ENCODE peak calls at places on chromosomes 5 and 9, in four cellular contexts. One of them, this sample, is unnamed.

GRCh38 chr5:91438871-91439270 is 55.8 kb upstream of the ARRDC3 start:
- DNase-seq in H9: peak; percentile 56
- DNase-seq in H1: no peak
- DNase-seq in mesendoderm: peak; percentile 51
- DNase-seq in this sample: no peak

GRCh38 chr9:116933251-116933650 is 246.1 kb downstream of the TRIM32 start:
- DNase-seq in H9: no peak
- DNase-seq in H1: no peak
- DNase-seq in mesendoderm: no peak
- DNase-seq in this sample: no peak

GRCh38 chr5:109102291-109102690 is 307.5 kb downstream of the PJA2 start:
- DNase-seq in H9: no peak
- DNase-seq in H1: no peak
- DNase-seq in mesendoderm: no peak
- DNase-seq in this sample: no peak

GRCh38 chr9:113247640-113248039 is 26.3 kb downstream of the SLC31A1 start:
- DNase-seq in H9: no peak
- DNase-seq in H1: no peak
- DNase-seq in mesendoderm: no peak
- DNase-seq in this sample: no peak

GRCh38 chr9:120210301-120210700 is 369.7 kb downstream of the CDK5RAP2 start:
- DNase-seq in H9: no peak
- DNase-seq in H1: no peak
- DNase-seq in mesendoderm: no peak
- DNase-seq in this sample: no peak

GRCh38 chr9:10026585-10026984 is 586.2 kb downstream of the PTPRD start:
- DNase-seq in H9: no peak
- DNase-seq in H1: no peak
- DNase-seq in mesendoderm: no peak
- DNase-seq in this sample: no peak

GRCh38 chr9:32554107-32554506 is 1.7 kb upstream of the TOPORS start:
- DNase-seq in H9: no peak
- DNase-seq in H1: no peak
- DNase-seq in mesendoderm: no peak
- DNase-seq in this sample: peak; percentile 29

GRCh38 chr5:36607114-36607561 is 732 bp downstream of the SLC1A3 start:
- DNase-seq in H9: no peak
- DNase-seq in H1: no peak
- DNase-seq in mesendoderm: peak; percentile 81
- DNase-seq in this sample: peak; percentile 30

GRCh38 chr9:90515550-90515949 is 127.1 kb downstream of the DIRAS2 start:
- DNase-seq in H9: no peak
- DNase-seq in H1: no peak
- DNase-seq in mesendoderm: no peak
- DNase-seq in this sample: no peak

GRCh38 chr9:22238809-22239684 is 207.6 kb upstream of the DMRTA1 start:
- DNase-seq in H9: no peak
- DNase-seq in H1: no peak
- DNase-seq in mesendoderm: peak; percentile 84
- DNase-seq in this sample: peak; percentile 63

GRCh38 chr5:61123145-61123544 is 39.1 kb downstream of the SMIM15 start:
- DNase-seq in H9: no peak
- DNase-seq in H1: no peak
- DNase-seq in mesendoderm: no peak
- DNase-seq in this sample: no peak

GRCh38 chr5:180130876-180131740 is 59.5 kb upstream of the RNF130 start:
- DNase-seq in H9: no peak
- DNase-seq in H1: no peak
- DNase-seq in mesendoderm: no peak
- DNase-seq in this sample: no peak

GRCh38 chr5:8993031-8993430 is 552.8 kb downstream of the SEMA5A start:
- DNase-seq in H9: no peak
- DNase-seq in H1: no peak
- DNase-seq in mesendoderm: peak; percentile 54
- DNase-seq in this sample: no peak

GRCh38 chr5:150412319-150413175 is at the start of gene CD74:
- DNase-seq in H9: peak; percentile 81
- DNase-seq in H1: peak; percentile 84
- DNase-seq in mesendoderm: peak; percentile 72
- DNase-seq in this sample: peak; percentile 20

GRCh38 chr5:168047043-168047668 is 244.3 kb upstream of the WWC1 start:
- DNase-seq in H9: peak; percentile 84
- DNase-seq in H1: peak; percentile 78
- DNase-seq in mesendoderm: peak; percentile 89
- DNase-seq in this sample: peak; percentile 22

GRCh38 chr5:999724-1000123 is 8.9 kb upstream of the NKD2 start:
- DNase-seq in H9: no peak
- DNase-seq in H1: no peak
- DNase-seq in mesendoderm: no peak
- DNase-seq in this sample: no peak

GRCh38 chr5:150469718-150470470 is 20.4 kb upstream of the RPS14 start:
- DNase-seq in H9: no peak
- DNase-seq in H1: no peak
- DNase-seq in mesendoderm: peak; percentile 67
- DNase-seq in this sample: peak; percentile 98

GRCh38 chr9:134338394-134339182 is 12.3 kb downstream of the RXRA start:
- DNase-seq in H9: no peak
- DNase-seq in H1: no peak
- DNase-seq in mesendoderm: no peak
- DNase-seq in this sample: no peak

GRCh38 chr5:113212244-113212920 is 222.4 kb downstream of the TSSK1B start:
- DNase-seq in H9: no peak
- DNase-seq in H1: no peak
- DNase-seq in mesendoderm: no peak
- DNase-seq in this sample: peak; percentile 73

GRCh38 chr5:27608992-27609391 is 570.6 kb upstream of the CDH9 start:
- DNase-seq in H9: no peak
- DNase-seq in H1: no peak
- DNase-seq in mesendoderm: no peak
- DNase-seq in this sample: no peak

GRCh38 chr9:21412109-21412508 is 3.2 kb downstream of the IFNA8 start:
- DNase-seq in H9: no peak
- DNase-seq in H1: no peak
- DNase-seq in mesendoderm: no peak
- DNase-seq in this sample: no peak

GRCh38 chr5:123819818-123820217 is 307.8 kb downstream of the CSNK1G3 start:
- DNase-seq in H9: no peak
- DNase-seq in H1: no peak
- DNase-seq in mesendoderm: no peak
- DNase-seq in this sample: peak; percentile 93

GRCh38 chr5:129410488-129410887 is 49.6 kb upstream of the ADAMTS19 start:
- DNase-seq in H9: peak; percentile 56
- DNase-seq in H1: no peak
- DNase-seq in mesendoderm: peak; percentile 95
- DNase-seq in this sample: no peak

GRCh38 chr9:5870691-5871090 is 20.0 kb upstream of the MLANA start:
- DNase-seq in H9: no peak
- DNase-seq in H1: no peak
- DNase-seq in mesendoderm: no peak
- DNase-seq in this sample: no peak

GRCh38 chr5:78308689-78309088 is 14.2 kb upstream of the AP3B1 start:
- DNase-seq in H9: no peak
- DNase-seq in H1: no peak
- DNase-seq in mesendoderm: no peak
- DNase-seq in this sample: no peak

GRCh38 chr9:80213613-80214012 is 641.8 kb downstream of the TLE4 start:
- DNase-seq in H9: no peak
- DNase-seq in H1: no peak
- DNase-seq in mesendoderm: no peak
- DNase-seq in this sample: no peak

GRCh38 chr5:92760550-92760949 is 820.5 kb downstream of the NR2F1-AS1 start:
- DNase-seq in H9: no peak
- DNase-seq in H1: no peak
- DNase-seq in mesendoderm: no peak
- DNase-seq in this sample: no peak

GRCh38 chr9:134391319-134392231 is 65.3 kb downstream of the RXRA start:
- DNase-seq in H9: no peak
- DNase-seq in H1: no peak
- DNase-seq in mesendoderm: no peak
- DNase-seq in this sample: no peak

GRCh38 chr5:36610629-36611028 is 4.2 kb downstream of the SLC1A3 start:
- DNase-seq in H9: no peak
- DNase-seq in H1: no peak
- DNase-seq in mesendoderm: no peak
- DNase-seq in this sample: no peak

GRCh38 chr9:130394320-130394719 is 50.4 kb upstream of the ASS1 start:
- DNase-seq in H9: no peak
- DNase-seq in H1: no peak
- DNase-seq in mesendoderm: no peak
- DNase-seq in this sample: no peak
- H2BK15ac ChIP-seq in H9: no peak overlapping the region
- H2BK15ac ChIP-seq in H1: no peak overlapping the region
- H2BK15ac ChIP-seq in mesendoderm: no peak overlapping the region
- H2BK15ac ChIP-seq in this sample: no peak overlapping the region

DNA sequence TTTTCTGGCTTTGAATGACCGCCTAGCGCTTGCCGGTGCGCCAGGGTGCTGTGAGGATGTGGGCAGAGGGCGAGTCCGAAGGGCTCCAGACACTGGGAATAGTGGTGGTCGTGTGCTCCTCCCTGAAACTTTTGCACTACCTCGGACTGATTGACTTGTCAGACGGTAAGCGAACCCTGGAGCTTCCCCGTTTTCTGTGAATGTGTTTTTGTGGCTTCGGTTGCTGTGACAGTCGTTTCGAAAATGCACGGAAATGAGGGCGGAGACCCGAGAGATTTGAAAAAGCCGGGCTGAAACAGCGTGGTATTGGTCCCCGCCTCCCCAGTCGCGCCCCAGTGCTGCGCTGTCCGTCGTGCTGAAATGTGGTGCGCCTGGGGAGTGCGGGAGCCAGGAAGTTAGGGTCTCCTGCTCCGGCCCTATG is 102.5 kb upstream of the GABRP start:
- DNase-seq in H9: peak; percentile 83
- DNase-seq in H1: peak; percentile 88
- DNase-seq in mesendoderm: peak; percentile 75
- DNase-seq in this sample: peak; percentile 28
- H3K4me2 ChIP-seq in H9: peak overlapping the region; percentile 90
- H3K4me2 ChIP-seq in H1: peak overlapping the region; percentile 74
- H3K4me2 ChIP-seq in mesendoderm: peak overlapping the region; percentile 68
- H3K4me2 ChIP-seq in this sample: peak overlapping the region; percentile 66

GRCh38 chr5:17383526-17383925 is 114.5 kb upstream of the TAF11L2 start:
- DNase-seq in H9: no peak
- DNase-seq in H1: no peak
- DNase-seq in mesendoderm: no peak
- DNase-seq in this sample: no peak

GRCh38 chr5:17379188-17379951 is 118.7 kb upstream of the TAF11L2 start:
- DNase-seq in H9: no peak
- DNase-seq in H1: no peak
- DNase-seq in mesendoderm: no peak
- DNase-seq in this sample: peak; percentile 21

GRCh38 chr5:17378346-17378984 is 119.6 kb upstream of the TAF11L2 start:
- DNase-seq in H9: no peak
- DNase-seq in H1: no peak
- DNase-seq in mesendoderm: no peak
- DNase-seq in this sample: peak; percentile 86

DNA sequence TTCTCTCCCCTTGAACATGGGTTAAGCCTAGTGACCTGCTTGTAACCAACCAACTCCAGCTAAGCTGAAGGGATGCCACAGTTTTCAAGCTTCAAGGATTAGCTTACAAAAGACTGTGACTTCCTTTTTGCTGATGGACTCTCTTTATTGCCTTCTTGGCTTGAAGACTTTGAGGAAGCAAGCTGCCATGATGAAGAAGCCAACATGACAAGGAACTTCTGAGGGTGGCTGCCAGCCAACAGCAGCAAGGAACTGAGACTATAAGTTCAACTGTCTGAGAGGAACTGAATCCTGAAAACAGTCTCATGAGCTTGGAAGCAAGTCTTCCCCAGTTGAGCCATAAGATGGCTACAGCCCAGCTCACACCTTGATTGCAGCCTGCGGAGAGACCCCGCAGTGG is 116.1 kb upstream of the TAF11L2 start:
- DNase-seq in H9: no peak
- DNase-seq in H1: no peak
- DNase-seq in mesendoderm: no peak
- DNase-seq in this sample: no peak
- H3K56ac ChIP-seq in H9: no peak overlapping the region
- H3K56ac ChIP-seq in H1: no peak overlapping the region
- H3K56ac ChIP-seq in mesendoderm: no peak overlapping the region
- H3K56ac ChIP-seq in this sample: no peak overlapping the region

DNA sequence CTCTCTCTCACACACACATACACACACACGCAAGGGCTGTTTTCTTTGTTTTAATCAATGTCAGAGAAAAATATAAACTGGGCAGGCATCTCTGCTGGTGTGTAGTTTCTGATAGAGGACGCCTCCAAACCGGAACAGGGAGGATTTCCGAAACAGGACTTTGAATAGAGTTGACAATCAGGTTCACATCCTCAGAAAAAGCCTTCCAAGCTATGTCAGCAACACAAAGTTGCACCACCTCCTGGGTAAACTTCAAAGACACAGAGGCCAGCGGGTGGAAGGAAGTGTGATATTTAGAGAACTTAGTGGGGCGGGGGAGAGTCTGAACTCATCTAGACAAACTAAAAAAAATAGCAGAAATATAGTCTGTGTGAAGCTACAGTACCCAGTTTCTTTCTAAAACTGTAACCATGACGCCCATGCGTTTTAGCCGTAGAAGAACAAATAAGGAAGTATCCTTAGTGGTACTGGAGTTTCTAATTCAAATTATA is 1.2 kb downstream of the ST8SIA4 start:
- DNase-seq in H9: no peak
- DNase-seq in H1: no peak
- DNase-seq in mesendoderm: peak; percentile 84
- DNase-seq in this sample: no peak
- H2BK15ac ChIP-seq in H9: no peak overlapping the region
- H2BK15ac ChIP-seq in H1: no peak overlapping the region
- H2BK15ac ChIP-seq in mesendoderm: no peak overlapping the region
- H2BK15ac ChIP-seq in this sample: no peak overlapping the region

GRCh38 chr9:110443878-110444245 is 106.2 kb upstream of the TXNDC8 start:
- DNase-seq in H9: no peak
- DNase-seq in H1: no peak
- DNase-seq in mesendoderm: no peak
- DNase-seq in this sample: peak; percentile 80
- H3K4me2 ChIP-seq in H9: no peak overlapping the region
- H3K4me2 ChIP-seq in H1: no peak overlapping the region
- H3K4me2 ChIP-seq in mesendoderm: no peak overlapping the region
- H3K4me2 ChIP-seq in this sample: peak overlapping the region; percentile 15

GRCh38 chr5:101306391-101307137 is 403.5 kb upstream of the ST8SIA4 start:
- DNase-seq in H9: no peak
- DNase-seq in H1: no peak
- DNase-seq in mesendoderm: peak; percentile 1
- DNase-seq in this sample: no peak
- H3K56ac ChIP-seq in H9: no peak overlapping the region
- H3K56ac ChIP-seq in H1: no peak overlapping the region
- H3K56ac ChIP-seq in mesendoderm: no peak overlapping the region
- H3K56ac ChIP-seq in this sample: no peak overlapping the region

This sample was measured in IMR-90.